ENCODE peak calls at places on chromosomes 12 and 14, in six cellular contexts. I is cardiac muscle cell, Q is tibial nerve, B is fibroblast of lung, Y is lower lobe of right lung, M is mesendoderm. Z is an unnamed sample. For H3K4me1 and H3K36me3, the result is how much of the 10 kb centered on the place peaks cover.

GRCh38 chr12:106317406-106318082 is 15.0 kb downstream of the TCP11L2 start:
- DNase-seq in I (no peak), B (no peak), M (no peak), Q (no peak), Y (no peak), Z (no peak)

GRCh38 chr12:71186571-71187288 is 28.9 kb upstream of the TSPAN8 start:
- DNase-seq in Y (no peak), Q (no peak), B (peak), M (no peak), I (peak), Z (peak)

GRCh38 chr12:47378907-47379306 is 299.1 kb upstream of the AMIGO2 start:
- DNase-seq in I (peak), M (no peak), B (no peak), Q (no peak), Y (no peak), Z (no peak)

GRCh38 chr12:60266381-60266852 is 670.6 kb downstream of the SLC16A7 start:
- DNase-seq in B (peak), Y (no peak), I (peak), M (no peak), Q (no peak), Z (no peak)

GRCh38 chr12:116245189-116245588 is 32.3 kb downstream of the MED13L start:
- DNase-seq in Y (no peak), B (no peak), I (no peak), M (no peak), Q (no peak), Z (no peak)

GRCh38 chr12:52442600-52443061 is 8.5 kb upstream of the KRT75 start:
- DNase-seq in Y (no peak), Q (no peak), I (peak), B (peak), M (peak), Z (no peak)

GRCh38 chr14:105139831-105140239 is 28.7 kb downstream of the JAG2 start:
- DNase-seq in Q (no peak), M (no peak), Y (no peak), I (no peak), B (no peak), Z (peak)

GRCh38 chr14:71758198-71758955 is 173.9 kb upstream of the RGS6 start:
- DNase-seq in Y (no peak), B (no peak), I (no peak), M (no peak), Q (no peak), Z (no peak)

GRCh38 chr14:74161526-74162158 is 76.9 kb downstream of the LIN52 start:
- DNase-seq in Y (no peak), M (peak), B (no peak), Q (no peak), I (no peak), Z (no peak)

GRCh38 chr12:93812616-93813015 is 135.4 kb downstream of the CRADD start:
- DNase-seq in Y (no peak), I (peak), Q (no peak), M (no peak), B (peak), Z (no peak)

GRCh38 chr14:50475460-50475859 is 56.9 kb downstream of the MAP4K5 start:
- DNase-seq in I (no peak), M (peak), B (no peak), Q (no peak), Y (no peak), Z (no peak)

GRCh38 chr12:24643120-24644119 is 305.5 kb downstream of the BCAT1 start:
- DNase-seq in M (no peak), B (no peak), Q (no peak), Y (no peak), I (no peak), Z (no peak)

GRCh38 chr14:86646688-86647687 is 1117.0 kb downstream of the FLRT2 start:
- DNase-seq in Q (no peak), Y (no peak), I (peak), B (peak), M (peak), Z (no peak)

GRCh38 chr14:99564256-99564902 is 39.6 kb downstream of the CCDC85C start:
- DNase-seq in B (peak), M (no peak), I (peak), Y (no peak), Q (peak), Z (peak)
- H3K4me3 ChIP-seq in B (no peak), M (no peak), I (no peak), Y (no peak), Q (no peak), Z (no peak)

GRCh38 chr12:127051139-127051538 is 1215.8 kb upstream of the TMEM132C start:
- DNase-seq in B (no peak), Q (no peak), I (no peak), Y (no peak), M (no peak), Z (no peak)

GRCh38 chr12:127052491-127053232 is 1214.3 kb upstream of the TMEM132C start:
- DNase-seq in B (no peak), Y (no peak), Q (no peak), M (no peak), I (no peak), Z (no peak)

GRCh38 chr12:127060310-127060847 is 1206.6 kb upstream of the TMEM132C start:
- DNase-seq in I (no peak), B (no peak), Q (no peak), M (no peak), Y (no peak), Z (no peak)

GRCh38 chr12:127054531-127054930 is 1212.4 kb upstream of the TMEM132C start:
- DNase-seq in M (no peak), B (no peak), I (no peak), Q (no peak), Y (no peak), Z (no peak)
- H3K4me1 ChIP-seq in M (under half), B (under half), I (under half), Q (under half), Y (under half), Z (under half)

DNA sequence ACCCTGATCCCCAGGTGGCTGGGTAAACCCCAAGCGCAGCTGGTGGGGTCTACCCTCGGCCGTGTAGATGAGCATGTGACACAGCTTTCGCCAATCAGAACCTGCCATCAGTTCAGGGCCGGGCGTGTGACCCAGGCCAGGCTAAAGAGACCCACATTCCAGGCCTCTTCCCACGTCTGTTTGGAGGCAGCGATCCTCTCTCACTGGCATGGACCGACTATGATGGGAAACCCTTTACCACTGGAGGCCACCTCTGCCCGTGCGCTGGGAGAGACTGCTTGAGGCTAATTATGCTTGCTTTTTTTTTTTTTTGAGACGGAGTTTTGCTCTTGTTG is 38.9 kb downstream of the TRAFD1 start:
- DNase-seq in Q (no peak), Y (no peak), I (no peak), M (no peak), B (no peak), Z (no peak)
- H3K36me3 ChIP-seq in Q (under half), Y (half or more), I (under half), M (under half), B (under half), Z (half or more)

GRCh38 chr12:75853621-75854020 is 178.0 kb downstream of the PHLDA1 start:
- DNase-seq in Y (no peak), B (peak), M (no peak), Q (no peak), I (no peak), Z (no peak)
- H3K4me3 ChIP-seq in Y (no peak), B (no peak), M (no peak), Q (no peak), I (no peak), Z (no peak)

DNA sequence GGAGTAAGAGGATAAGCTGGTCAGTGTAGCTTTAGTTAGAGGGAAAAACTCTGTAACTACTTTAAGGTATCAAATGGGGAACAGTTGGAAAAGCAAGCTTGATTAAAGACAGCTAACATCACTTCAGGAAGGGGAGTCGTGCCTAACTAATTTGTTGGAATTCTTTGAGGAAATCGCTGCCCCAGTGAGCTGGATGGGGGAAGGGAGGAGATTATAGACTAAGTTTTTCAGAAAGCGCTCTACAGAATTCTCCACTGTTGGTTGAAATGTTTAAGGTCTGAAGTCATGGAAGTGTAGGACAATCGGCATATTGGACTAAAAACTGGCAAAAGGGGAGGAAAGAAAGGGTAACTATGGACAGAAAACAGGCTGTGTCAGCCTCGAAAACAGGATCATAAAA is 229.9 kb upstream of the HMGA2 start:
- DNase-seq in Q (no peak), B (no peak), I (no peak), Y (no peak), M (peak), Z (no peak)
- H3K4me1 ChIP-seq in Q (under half), B (under half), I (under half), Y (under half), M (under half), Z (under half)

DNA sequence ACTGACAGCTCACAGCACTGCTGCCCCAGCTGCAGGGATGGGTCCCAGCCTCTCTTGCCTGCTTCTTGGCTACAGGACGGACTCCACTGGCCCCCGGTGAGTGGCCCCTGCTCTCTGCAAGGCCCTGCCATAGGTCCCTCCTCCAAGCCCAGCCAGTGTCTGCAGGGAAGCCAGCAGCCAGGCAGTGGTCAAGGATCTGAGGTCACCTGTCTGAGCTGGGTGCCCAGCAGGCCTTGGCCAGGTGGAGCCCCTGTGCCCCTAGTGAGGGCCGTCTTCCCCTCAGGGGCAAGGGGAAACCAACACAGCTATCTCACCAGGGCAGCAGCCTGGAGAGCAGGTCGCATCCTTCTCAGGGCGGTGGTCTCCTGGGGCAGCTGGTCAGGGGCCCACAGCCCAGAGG is 13.2 kb downstream of the XRCC3 start:
- DNase-seq in Y (no peak), Q (no peak), B (no peak), I (no peak), M (no peak), Z (no peak)
- H3K36me3 ChIP-seq in Y (half or more), Q (under half), B (half or more), I (under half), M (under half), Z (half or more)

DNA sequence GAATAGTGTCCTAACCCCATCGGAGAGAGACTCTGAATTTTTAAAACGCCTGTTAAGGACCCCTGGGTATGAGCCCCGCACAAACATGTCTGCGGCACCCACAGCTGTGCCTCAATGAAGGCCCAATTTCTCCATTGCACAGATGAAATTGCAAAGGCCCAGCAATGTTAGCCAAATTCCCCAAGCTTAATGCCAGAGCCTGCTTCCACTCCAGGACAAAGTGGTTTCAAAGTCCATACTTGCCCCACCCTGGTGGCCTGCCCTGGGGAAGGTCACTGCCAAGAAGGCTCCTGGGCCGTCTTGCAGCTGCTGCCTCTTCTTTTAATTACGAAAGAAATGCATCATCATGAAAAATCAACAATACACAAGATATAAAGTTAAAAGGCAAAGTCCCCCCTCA is 1179.7 kb downstream of the VRK1 start:
- DNase-seq in B (no peak), I (no peak), Y (peak), M (no peak), Q (no peak), Z (no peak)
- H3K4me3 ChIP-seq in B (no peak), I (no peak), Y (peak), M (no peak), Q (no peak), Z (peak)

DNA sequence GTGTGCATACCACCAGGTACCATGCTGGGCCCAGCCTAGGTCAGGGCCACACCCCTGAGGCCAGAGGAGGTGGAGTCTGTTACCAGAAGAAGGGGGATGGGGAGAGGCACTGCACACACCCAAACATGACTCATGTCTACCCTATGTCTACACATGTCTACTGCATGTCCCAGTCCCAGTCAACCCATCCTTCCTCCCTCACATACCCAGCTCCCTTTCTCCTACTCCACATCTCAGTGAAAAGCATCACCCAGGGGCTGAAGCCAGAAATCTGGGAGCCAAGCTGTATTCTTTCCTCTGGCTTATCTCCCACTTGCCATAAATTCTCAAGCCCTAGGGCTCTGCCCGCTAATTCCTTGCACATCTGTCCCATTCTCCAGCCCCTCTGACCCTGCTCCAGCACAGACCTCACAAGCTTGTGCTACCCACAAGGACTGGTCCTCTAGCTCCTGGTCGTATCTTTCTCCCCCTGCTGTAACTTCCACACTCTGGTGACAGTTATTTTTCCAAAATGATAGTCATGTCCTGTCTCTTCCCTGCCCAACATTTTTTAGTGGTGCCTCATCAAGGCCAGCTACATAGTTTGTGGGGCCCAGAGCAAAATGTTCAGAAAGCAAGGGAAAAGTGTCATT is 18.0 kb upstream of the APPL2 start:
- DNase-seq in Y (no peak), Q (no peak), B (peak), I (peak), M (peak), Z (peak)
- H3K4me1 ChIP-seq in Y (under half), Q (under half), B (under half), I (under half), M (under half), Z (half or more)

Z was measured in tibial artery.